ENCODE peak calls at places on chromosomes 16 and 17, in five cellular contexts. C is A549, R is H1, K is WTC11, X is K562. Q is an unnamed sample.

GRCh38 chr16:50838165-50838564 is 96.3 kb downstream of the CYLD start:
- DNase-seq in C (no peak), R (no peak), K (no peak), X (no peak), Q (no peak)

GRCh38 chr16:85838381-85838780 is 38.9 kb downstream of the COX4I1 start:
- DNase-seq in C (no peak), R (no peak), K (no peak), X (no peak), Q (no peak)

GRCh38 chr16:50666658-50667496 is 14.2 kb downstream of the SNX20 start:
- DNase-seq in C (no peak), R (no peak), K (peak; percentile 22), X (no peak), Q (no peak)

GRCh38 chr16:2250652-2251280 is 621 bp downstream of the ECI1 start:
- DNase-seq in C (no peak), R (no peak), K (no peak), X (no peak), Q (peak; percentile 7)

GRCh38 chr17:56096026-56096807 is 57.1 kb upstream of the ANKFN1 start:
- DNase-seq in C (no peak), R (no peak), K (no peak), X (no peak), Q (no peak)

GRCh38 chr16:19130852-19131808 is 17.4 kb downstream of the ITPRIPL2 start:
- DNase-seq in C (no peak), R (no peak), K (no peak), X (no peak), Q (peak; percentile 61)

GRCh38 chr16:2092866-2093265 is 42.8 kb downstream of the PKD1 start:
- DNase-seq in C (no peak), R (no peak), K (no peak), X (no peak), Q (no peak)

GRCh38 chr16:78996806-78997205 is 603.7 kb downstream of the MAF start:
- DNase-seq in C (no peak), R (no peak), K (no peak), X (no peak), Q (no peak)

GRCh38 chr16:86775401-86775985 is 197.1 kb downstream of the FOXL1 start:
- DNase-seq in C (no peak), R (no peak), K (no peak), X (no peak), Q (no peak)

GRCh38 chr16:67395105-67395457 is 1.8 kb upstream of the TPPP3 start:
- DNase-seq in C (no peak), R (no peak), K (no peak), X (no peak), Q (no peak)
- TF ChIP-seq JUN in C (no peak), R (no peak), K (no peak), X (no peak), Q (no peak)

GRCh38 chr17:44210342-44211192 is 8.9 kb downstream of the UBTF start:
- DNase-seq in C (peak; percentile 91), R (peak; percentile 97), K (peak; percentile 94), X (peak; percentile 82), Q (peak; percentile 89)
- TF ChIP-seq JUN in C (peak; percentile 41), R (no peak), K (no peak), X (no peak), Q (no peak)

DNA sequence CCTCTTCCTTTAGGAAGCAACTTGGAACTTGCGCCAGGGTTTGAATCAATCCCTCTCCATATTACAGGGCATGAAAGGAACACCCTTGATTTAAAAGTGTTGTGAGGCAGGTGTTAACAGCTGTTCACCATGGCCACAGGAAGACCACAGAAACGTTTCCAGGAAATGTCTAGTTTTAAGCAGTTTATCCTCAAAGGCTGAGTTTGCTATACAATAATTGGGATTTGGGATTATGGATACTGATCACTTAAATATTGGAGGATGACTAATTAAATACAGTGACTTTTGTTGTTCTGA is 77.5 kb downstream of the RPTOR start:
- DNase-seq in C (no peak), R (no peak), K (no peak), X (no peak), Q (no peak)
- TF ChIP-seq JUN in C (no peak), R (no peak), K (no peak), X (no peak), Q (no peak)

DNA sequence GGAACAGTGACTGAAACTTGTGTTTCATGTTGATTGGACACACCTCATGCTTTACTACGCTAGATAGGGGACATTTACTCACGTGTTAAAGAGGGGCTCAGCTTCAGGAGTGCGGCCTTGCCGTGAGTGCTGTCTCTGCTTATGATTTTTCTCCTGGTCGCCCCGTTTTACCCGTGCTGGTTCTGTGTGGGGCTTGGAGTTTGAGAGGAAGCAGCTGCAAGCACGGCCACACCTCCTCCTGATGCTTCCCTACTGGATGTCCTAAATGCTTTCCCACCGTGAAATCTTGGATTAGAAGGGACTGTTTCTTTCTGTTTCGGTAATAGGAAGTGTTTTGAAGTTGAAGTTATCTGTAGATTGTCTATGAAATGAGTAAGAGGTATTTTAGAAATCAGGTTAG is 54.0 kb upstream of the ZNF750 start:
- DNase-seq in C (no peak), R (no peak), K (no peak), X (no peak), Q (peak; percentile 70)
- TF ChIP-seq JUN in C (no peak), R (no peak), K (no peak), X (no peak), Q (no peak)

DNA sequence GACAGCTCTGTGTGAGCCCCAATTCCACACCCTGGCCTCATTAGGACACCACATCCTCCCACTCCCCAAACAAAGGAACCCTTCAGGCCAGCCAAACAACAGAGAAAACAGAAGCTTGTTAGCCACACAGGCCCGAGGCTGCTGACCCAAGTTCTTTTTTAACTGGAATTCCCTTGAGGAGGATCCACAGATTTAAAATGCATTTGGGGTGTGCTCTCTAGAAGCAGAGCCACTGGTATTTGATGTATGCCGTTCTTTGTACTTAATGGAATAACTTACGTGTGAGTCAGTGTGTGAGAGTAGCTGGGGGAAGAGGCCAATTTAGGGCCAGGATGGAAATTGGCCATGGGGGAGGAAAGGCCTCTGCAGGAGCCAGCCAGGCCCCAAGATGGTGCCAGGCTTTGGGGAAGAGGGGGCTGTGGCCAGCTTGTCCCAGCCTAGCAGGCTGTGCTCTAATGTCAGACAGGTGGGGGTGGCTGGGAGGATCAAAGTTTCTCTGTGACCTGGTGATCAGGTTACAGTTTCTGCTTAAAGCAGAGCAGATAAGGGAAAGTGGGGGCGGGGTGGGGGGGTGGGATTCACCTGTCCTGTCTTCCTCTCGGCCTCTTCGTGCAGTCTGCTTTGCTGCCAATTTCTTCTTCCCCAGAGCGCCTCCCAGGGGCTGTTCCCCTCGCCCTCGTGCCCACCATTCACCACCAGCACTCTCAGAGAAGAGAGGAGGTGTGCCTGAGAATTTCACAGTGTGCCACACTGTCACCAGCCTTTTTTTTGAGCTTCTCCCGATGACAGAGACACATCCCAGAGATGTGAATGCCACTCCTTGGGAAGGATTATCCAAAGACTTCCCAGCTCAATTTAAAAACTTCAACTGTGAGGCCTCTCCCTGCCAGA is 50.8 kb downstream of the TOM1L2 start:
- DNase-seq in C (peak; percentile 89), R (peak; percentile 62), K (peak; percentile 49), X (peak; percentile 39), Q (peak; percentile 57)
- TF ChIP-seq JUN in C (peak; percentile 78), R (no peak), K (no peak), X (no peak), Q (peak; percentile 47)

DNA sequence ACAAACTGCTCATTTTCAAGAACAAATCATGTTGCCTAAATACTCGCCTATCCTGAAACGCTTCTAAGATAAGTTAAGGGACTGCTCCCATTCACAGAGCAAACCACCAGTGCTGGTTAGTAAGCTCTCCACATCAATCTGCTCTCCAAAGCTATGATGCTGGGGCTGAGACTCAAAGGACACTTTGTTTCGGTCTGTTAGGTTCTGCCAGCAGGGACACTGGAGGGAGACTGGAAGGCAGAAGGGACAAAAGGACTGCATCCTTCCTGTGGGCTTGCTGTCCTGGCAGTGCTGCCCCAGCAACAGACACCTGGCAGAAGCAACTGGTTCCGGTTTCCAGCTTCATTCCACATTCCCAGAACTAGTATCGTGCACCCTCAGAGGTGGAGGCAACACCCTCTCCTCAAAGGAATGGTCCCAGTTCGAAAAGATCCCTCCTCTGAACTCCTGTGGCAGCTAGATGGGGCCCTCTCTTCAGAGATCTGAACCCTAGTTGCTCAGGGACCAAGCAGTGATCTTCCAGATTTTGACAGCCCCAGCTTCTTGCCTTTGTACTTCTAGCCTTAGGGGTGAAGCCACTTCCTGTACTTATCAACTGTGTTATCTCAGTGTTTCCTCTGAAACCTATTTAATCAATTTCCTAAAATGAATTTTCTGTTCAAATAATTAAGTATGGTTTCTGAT is 73.4 kb upstream of the GSG1L start:
- DNase-seq in C (no peak), R (no peak), K (no peak), X (no peak), Q (no peak)
- TF ChIP-seq JUN in C (no peak), R (no peak), K (no peak), X (no peak), Q (no peak)

DNA sequence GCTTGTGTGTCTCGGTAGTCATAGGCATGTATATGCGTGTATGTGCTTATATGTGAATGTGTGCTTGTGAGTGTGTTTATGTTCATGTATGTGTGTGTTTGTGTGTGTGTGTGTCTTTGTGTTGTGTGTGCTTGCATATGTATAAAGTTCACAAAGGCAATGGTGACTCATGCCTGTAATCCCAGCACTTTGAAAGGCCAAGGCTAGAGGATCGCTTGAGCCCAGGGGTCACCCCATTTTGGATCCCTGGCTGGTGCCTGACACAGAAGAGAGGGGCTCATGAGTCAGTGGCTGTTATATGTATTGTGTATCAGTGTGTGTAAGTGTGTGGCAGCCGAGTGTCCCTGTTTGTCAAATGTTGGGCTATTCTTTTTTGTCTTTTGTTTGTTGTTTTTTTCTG is 69.3 kb downstream of the ABCC1 start:
- DNase-seq in C (no peak), R (no peak), K (no peak), X (no peak), Q (no peak)
- TF ChIP-seq JUN in C (no peak), R (no peak), K (no peak), X (no peak), Q (peak; percentile 8)

GRCh38 chr17:57735230-57735629 is 9.9 kb downstream of the CCDC182 start:
- DNase-seq in C (no peak), R (no peak), K (no peak), X (no peak), Q (no peak)

GRCh38 chr17:57740225-57740528 is 4.9 kb downstream of the CCDC182 start:
- DNase-seq in C (no peak), R (no peak), K (no peak), X (no peak), Q (no peak)

GRCh38 chr17:57735707-57736106 is 9.4 kb downstream of the CCDC182 start:
- DNase-seq in C (peak; percentile 70), R (no peak), K (peak; percentile 50), X (peak; percentile 19), Q (no peak)

GRCh38 chr17:57737450-57737849 is 7.6 kb downstream of the CCDC182 start:
- DNase-seq in C (no peak), R (no peak), K (no peak), X (no peak), Q (no peak)

DNA sequence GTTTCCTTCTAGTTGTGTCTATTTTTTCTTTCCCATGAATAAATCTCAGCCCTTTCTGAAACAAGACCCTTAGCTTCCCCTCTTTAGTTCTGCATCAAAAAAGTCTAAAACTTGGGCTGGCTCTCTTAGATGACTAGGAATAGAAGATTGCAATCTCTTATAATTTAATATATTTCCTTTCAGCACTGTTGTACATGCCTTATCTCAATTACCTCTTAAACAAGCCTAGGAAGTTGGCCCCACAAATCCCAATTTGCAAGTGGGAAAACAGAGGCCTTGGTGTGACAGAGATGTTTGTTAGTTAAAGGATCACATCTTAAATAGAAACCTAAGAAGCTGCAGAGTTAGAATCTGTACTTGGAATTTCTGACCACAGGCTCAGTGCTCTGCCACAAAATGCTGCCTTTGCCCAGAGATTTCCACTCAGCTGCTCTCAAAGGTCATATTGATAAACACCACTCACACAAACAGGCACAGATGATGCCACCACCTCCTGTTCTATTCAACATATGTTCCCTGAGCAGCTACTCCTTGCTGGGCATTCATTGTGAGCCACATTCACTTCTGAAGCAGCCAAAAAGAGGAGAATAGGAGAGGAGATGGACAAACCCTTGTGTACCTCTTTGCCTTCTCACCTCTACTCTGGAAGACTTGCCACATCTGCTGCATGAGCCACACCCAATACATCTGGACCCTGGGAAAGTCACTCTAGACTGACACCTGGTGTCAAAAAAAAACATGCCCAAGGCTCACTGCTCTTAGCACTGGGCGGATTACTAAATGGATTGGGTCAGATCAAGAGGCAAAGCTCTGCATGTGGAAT is 5.5 kb downstream of the CCDC182 start:
- DNase-seq in C (peak; percentile 54), R (no peak), K (no peak), X (peak; percentile 36), Q (no peak)
- TF ChIP-seq JUN in C (no peak), R (no peak), K (no peak), X (no peak), Q (no peak)